ENCODE peak calls at places on chromosome 2, in nine cellular contexts. M, Y, H, N, Z, T, K, I and D are unnamed samples.
A peak's percentile ranks its signal among the peaks of the same experiment; 100 is the strongest.

GRCh38 chr2:239382384-239382880 is 18.4 kb downstream of the HDAC4 start:
- DNase-seq in M (peak; percentile 6), Y (no peak), H (no peak), N (no peak), Z (no peak), T (no peak), K (no peak), I (no peak), D (no peak)

GRCh38 chr2:196845371-196845770 is 36.2 kb upstream of the C2orf66 start:
- DNase-seq in M (no peak), Y (no peak), H (no peak), N (no peak), Z (no peak), T (no peak), K (no peak), I (no peak), D (no peak)

GRCh38 chr2:190380962-190381412 is 27.2 kb upstream of the MFSD6 start:
- DNase-seq in M (no peak), Y (no peak), H (no peak), N (no peak), Z (no peak), T (no peak), K (no peak), I (no peak), D (no peak)

GRCh38 chr2:179931502-179931901 is 70.1 kb upstream of the ZNF385B start:
- DNase-seq in M (no peak), Y (no peak), H (no peak), N (no peak), Z (no peak), T (no peak), K (no peak), I (no peak), D (no peak)

GRCh38 chr2:219803294-219803693 is 175.9 kb downstream of the SLC4A3 start:
- DNase-seq in M (no peak), Y (no peak), H (no peak), N (no peak), Z (no peak), T (peak; percentile 34), K (peak; percentile 16), I (no peak), D (no peak)

GRCh38 chr2:1591978-1592907 is 152.1 kb downstream of the PXDN start:
- DNase-seq in M (peak; percentile 50), Y (peak; percentile 84), H (no peak), N (no peak), Z (no peak), T (peak; percentile 77), K (peak; percentile 81), I (peak; percentile 95), D (no peak)

GRCh38 chr2:50787636-50788035 is 244.3 kb downstream of the NRXN1 start:
- DNase-seq in M (no peak), Y (no peak), H (no peak), N (no peak), Z (no peak), T (no peak), K (no peak), I (no peak), D (no peak)

GRCh38 chr2:151238527-151239487 is 22.9 kb downstream of the RBM43 start:
- DNase-seq in M (peak; percentile 49), Y (peak; percentile 59), H (peak; percentile 67), N (peak; percentile 18), Z (peak; percentile 3), T (peak; percentile 89), K (peak; percentile 62), I (peak; percentile 55), D (peak; percentile 32)

GRCh38 chr2:159497857-159498256 is 118.5 kb downstream of the BAZ2B start:
- DNase-seq in M (no peak), Y (no peak), H (no peak), N (no peak), Z (no peak), T (no peak), K (no peak), I (no peak), D (no peak)